ENCODE peak calls at places on chromosomes 3 and 15, in six cellular contexts. One of them, this sample, is unnamed.

GRCh38 chr15:44194397-44195150 is 497 bp downstream of the FRMD5 start:
- DNase-seq in endodermal cell: no peak
- DNase-seq in cardiac muscle cell: peak; percentile 34
- DNase-seq in mesendoderm: peak; percentile 43
- DNase-seq in transverse colon: peak; percentile 58
- DNase-seq in Peyer's patch: peak; percentile 65
- DNase-seq in this sample: no peak

GRCh38 chr3:32460031-32460749 is 42.5 kb downstream of the CMTM6 start:
- DNase-seq in Peyer's patch: no peak
- DNase-seq in transverse colon: peak; percentile 53
- DNase-seq in mesendoderm: peak; percentile 97
- DNase-seq in cardiac muscle cell: no peak
- DNase-seq in endodermal cell: peak; percentile 90
- DNase-seq in this sample: peak; percentile 93

GRCh38 chr15:58360421-58361090 is 71.2 kb upstream of the LIPC start:
- DNase-seq in cardiac muscle cell: no peak
- DNase-seq in mesendoderm: no peak
- DNase-seq in transverse colon: no peak
- DNase-seq in Peyer's patch: no peak
- DNase-seq in endodermal cell: no peak
- DNase-seq in this sample: no peak

GRCh38 chr3:151445283-151446001 is 15.4 kb downstream of the IGSF10 start:
- DNase-seq in mesendoderm: no peak
- DNase-seq in Peyer's patch: no peak
- DNase-seq in cardiac muscle cell: no peak
- DNase-seq in transverse colon: no peak
- DNase-seq in endodermal cell: no peak
- DNase-seq in this sample: no peak

GRCh38 chr3:67459131-67459530 is 195.3 kb downstream of the SUCLG2 start:
- DNase-seq in mesendoderm: no peak
- DNase-seq in Peyer's patch: no peak
- DNase-seq in endodermal cell: no peak
- DNase-seq in cardiac muscle cell: no peak
- DNase-seq in transverse colon: no peak
- DNase-seq in this sample: no peak

GRCh38 chr3:127367593-127367992 is 79.7 kb upstream of the PRR20G start:
- DNase-seq in mesendoderm: no peak
- DNase-seq in transverse colon: no peak
- DNase-seq in endodermal cell: no peak
- DNase-seq in Peyer's patch: no peak
- DNase-seq in cardiac muscle cell: no peak
- DNase-seq in this sample: no peak

GRCh38 chr3:61253756-61254155 is 2.5 kb upstream of the FHIT start:
- DNase-seq in mesendoderm: no peak
- DNase-seq in Peyer's patch: no peak
- DNase-seq in cardiac muscle cell: no peak
- DNase-seq in transverse colon: no peak
- DNase-seq in endodermal cell: no peak
- DNase-seq in this sample: no peak

GRCh38 chr3:186496016-186496415 is 48.2 kb downstream of the CRYGS start:
- DNase-seq in endodermal cell: peak; percentile 28
- DNase-seq in Peyer's patch: no peak
- DNase-seq in cardiac muscle cell: no peak
- DNase-seq in mesendoderm: no peak
- DNase-seq in transverse colon: no peak
- DNase-seq in this sample: no peak

GRCh38 chr3:14564741-14565140 is 24.6 kb upstream of the GRIP2 start:
- DNase-seq in endodermal cell: peak; percentile 67
- DNase-seq in mesendoderm: no peak
- DNase-seq in transverse colon: no peak
- DNase-seq in cardiac muscle cell: no peak
- DNase-seq in Peyer's patch: no peak
- DNase-seq in this sample: peak; percentile 73

GRCh38 chr3:140586311-140586710 is 91.6 kb upstream of the TRIM42 start:
- DNase-seq in transverse colon: no peak
- DNase-seq in endodermal cell: no peak
- DNase-seq in Peyer's patch: no peak
- DNase-seq in mesendoderm: no peak
- DNase-seq in cardiac muscle cell: no peak
- DNase-seq in this sample: no peak

GRCh38 chr15:64599716-64600115 is 139.3 kb downstream of the ZNF609 start:
- DNase-seq in transverse colon: no peak
- DNase-seq in endodermal cell: no peak
- DNase-seq in mesendoderm: no peak
- DNase-seq in cardiac muscle cell: no peak
- DNase-seq in Peyer's patch: no peak
- DNase-seq in this sample: no peak

GRCh38 chr3:127479449-127479848 is 111.1 kb downstream of the TPRA1 start:
- DNase-seq in cardiac muscle cell: no peak
- DNase-seq in mesendoderm: peak; percentile 5
- DNase-seq in endodermal cell: peak; percentile 68
- DNase-seq in Peyer's patch: peak; percentile 33
- DNase-seq in transverse colon: no peak
- DNase-seq in this sample: peak; percentile 80

GRCh38 chr3:167837430-167837829 is 101.9 kb downstream of the SERPINI1 start:
- DNase-seq in Peyer's patch: no peak
- DNase-seq in mesendoderm: no peak
- DNase-seq in endodermal cell: no peak
- DNase-seq in transverse colon: no peak
- DNase-seq in cardiac muscle cell: no peak
- DNase-seq in this sample: no peak

GRCh38 chr3:119181765-119182164 is 8.4 kb downstream of the UPK1B start:
- DNase-seq in mesendoderm: peak; percentile 12
- DNase-seq in cardiac muscle cell: no peak
- DNase-seq in Peyer's patch: no peak
- DNase-seq in endodermal cell: no peak
- DNase-seq in transverse colon: no peak
- DNase-seq in this sample: no peak

GRCh38 chr15:68389936-68390790 is 41.8 kb downstream of the ITGA11 start:
- DNase-seq in Peyer's patch: no peak
- DNase-seq in cardiac muscle cell: no peak
- DNase-seq in transverse colon: no peak
- DNase-seq in mesendoderm: peak; percentile 71
- DNase-seq in endodermal cell: peak; percentile 49
- DNase-seq in this sample: no peak

GRCh38 chr3:47113669-47114365 is 50.1 kb downstream of the SETD2 start:
- DNase-seq in cardiac muscle cell: no peak
- DNase-seq in transverse colon: no peak
- DNase-seq in Peyer's patch: no peak
- DNase-seq in mesendoderm: peak; percentile 84
- DNase-seq in endodermal cell: no peak
- DNase-seq in this sample: no peak

GRCh38 chr15:45921376-45921775 is 286.5 kb downstream of the SQOR start:
- DNase-seq in cardiac muscle cell: no peak
- DNase-seq in Peyer's patch: no peak
- DNase-seq in endodermal cell: peak; percentile 52
- DNase-seq in transverse colon: peak; percentile 9
- DNase-seq in mesendoderm: peak; percentile 43
- DNase-seq in this sample: no peak

GRCh38 chr15:54941417-54941816 is 255.3 kb downstream of the RSL24D1 start:
- DNase-seq in endodermal cell: no peak
- DNase-seq in mesendoderm: no peak
- DNase-seq in cardiac muscle cell: no peak
- DNase-seq in transverse colon: no peak
- DNase-seq in Peyer's patch: no peak
- DNase-seq in this sample: no peak

GRCh38 chr3:120113128-120114116 is 19.2 kb upstream of the GSK3B start:
- DNase-seq in transverse colon: no peak
- DNase-seq in endodermal cell: no peak
- DNase-seq in cardiac muscle cell: no peak
- DNase-seq in Peyer's patch: no peak
- DNase-seq in mesendoderm: no peak
- DNase-seq in this sample: no peak

GRCh38 chr15:29670945-29671307 is 151.3 kb downstream of the TJP1 start:
- DNase-seq in cardiac muscle cell: no peak
- DNase-seq in transverse colon: peak; percentile 82
- DNase-seq in mesendoderm: no peak
- DNase-seq in endodermal cell: no peak
- DNase-seq in Peyer's patch: peak; percentile 85
- DNase-seq in this sample: no peak

GRCh38 chr3:57127849-57128566 is 37.1 kb downstream of the IL17RD start:
- DNase-seq in transverse colon: no peak
- DNase-seq in endodermal cell: no peak
- DNase-seq in mesendoderm: peak; percentile 72
- DNase-seq in Peyer's patch: no peak
- DNase-seq in cardiac muscle cell: no peak
- DNase-seq in this sample: no peak

GRCh38 chr15:70488002-70488605 is 275.3 kb downstream of the UACA start:
- DNase-seq in mesendoderm: peak; percentile 71
- DNase-seq in endodermal cell: peak; percentile 94
- DNase-seq in transverse colon: peak; percentile 78
- DNase-seq in cardiac muscle cell: peak; percentile 64
- DNase-seq in Peyer's patch: peak; percentile 83
- DNase-seq in this sample: peak; percentile 93

GRCh38 chr3:192887047-192887446 is 30.6 kb downstream of the MB21D2 start:
- DNase-seq in cardiac muscle cell: no peak
- DNase-seq in endodermal cell: no peak
- DNase-seq in transverse colon: no peak
- DNase-seq in Peyer's patch: no peak
- DNase-seq in mesendoderm: peak; percentile 64
- DNase-seq in this sample: no peak

GRCh38 chr3:88824646-88825303 is 282.6 kb upstream of the EPHA3 start:
- DNase-seq in transverse colon: no peak
- DNase-seq in endodermal cell: no peak
- DNase-seq in mesendoderm: no peak
- DNase-seq in Peyer's patch: no peak
- DNase-seq in cardiac muscle cell: no peak
- DNase-seq in this sample: no peak

GRCh38 chr15:53197426-53197839 is 407.3 kb upstream of the ONECUT1 start:
- DNase-seq in endodermal cell: peak; percentile 92
- DNase-seq in mesendoderm: peak; percentile 84
- DNase-seq in Peyer's patch: peak; percentile 69
- DNase-seq in cardiac muscle cell: peak; percentile 81
- DNase-seq in transverse colon: peak; percentile 58
- DNase-seq in this sample: peak; percentile 82

GRCh38 chr15:90986790-90987507 is 7.4 kb downstream of the PRC1 start:
- DNase-seq in transverse colon: peak; percentile 24
- DNase-seq in endodermal cell: no peak
- DNase-seq in Peyer's patch: no peak
- DNase-seq in cardiac muscle cell: no peak
- DNase-seq in mesendoderm: no peak
- DNase-seq in this sample: no peak

GRCh38 chr15:90987561-90988141 is 6.7 kb downstream of the PRC1 start:
- DNase-seq in endodermal cell: no peak
- DNase-seq in cardiac muscle cell: no peak
- DNase-seq in Peyer's patch: no peak
- DNase-seq in transverse colon: no peak
- DNase-seq in mesendoderm: no peak
- DNase-seq in this sample: no peak

GRCh38 chr15:90979582-90979981 is 14.8 kb downstream of the PRC1 start:
- DNase-seq in mesendoderm: no peak
- DNase-seq in cardiac muscle cell: no peak
- DNase-seq in Peyer's patch: no peak
- DNase-seq in transverse colon: no peak
- DNase-seq in endodermal cell: no peak
- DNase-seq in this sample: no peak

GRCh38 chr15:90982135-90982534 is 12.2 kb downstream of the PRC1 start:
- DNase-seq in cardiac muscle cell: no peak
- DNase-seq in endodermal cell: no peak
- DNase-seq in transverse colon: no peak
- DNase-seq in Peyer's patch: no peak
- DNase-seq in mesendoderm: no peak
- DNase-seq in this sample: no peak

DNA sequence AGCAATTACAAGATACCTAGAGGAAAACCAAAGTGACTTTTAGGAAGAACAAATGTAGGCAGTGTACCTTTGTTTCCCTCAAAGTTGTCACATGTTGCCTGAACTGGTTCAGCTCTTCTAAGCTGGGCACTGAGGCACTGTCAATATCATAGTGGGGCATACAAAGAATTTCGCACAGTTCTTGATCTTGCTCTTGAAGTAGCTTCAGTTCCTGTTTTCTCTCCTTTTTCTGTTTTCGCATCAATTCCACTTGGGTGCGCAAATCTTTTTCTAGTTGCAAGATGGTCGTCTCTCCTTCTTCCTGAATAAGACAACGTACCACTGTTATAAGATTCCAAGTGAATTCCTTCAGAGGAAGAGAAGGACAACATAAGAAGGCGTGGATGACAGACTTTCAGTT is 12.7 kb downstream of the PRC1 start:
- DNase-seq in cardiac muscle cell: no peak
- DNase-seq in transverse colon: no peak
- DNase-seq in Peyer's patch: no peak
- DNase-seq in mesendoderm: no peak
- DNase-seq in endodermal cell: no peak
- DNase-seq in this sample: no peak
- H3K4me3 ChIP-seq in cardiac muscle cell: no peak overlapping the region
- H3K4me3 ChIP-seq in transverse colon: no peak overlapping the region
- H3K4me3 ChIP-seq in Peyer's patch: no peak overlapping the region
- H3K4me3 ChIP-seq in mesendoderm: no peak overlapping the region
- H3K4me3 ChIP-seq in endodermal cell: no peak overlapping the region
- H3K4me3 ChIP-seq in this sample: no peak overlapping the region

GRCh38 chr3:9499455-9500107 is 54.0 kb downstream of the LHFPL4 start:
- DNase-seq in transverse colon: no peak
- DNase-seq in cardiac muscle cell: peak; percentile 10
- DNase-seq in Peyer's patch: no peak
- DNase-seq in mesendoderm: peak; percentile 31
- DNase-seq in endodermal cell: peak; percentile 78
- DNase-seq in this sample: peak; percentile 84
- H3K36me3 ChIP-seq in transverse colon: no peaks in the 10 kb centered on the region
- H3K36me3 ChIP-seq in cardiac muscle cell: no peaks in the 10 kb centered on the region
- H3K36me3 ChIP-seq in Peyer's patch: no peaks in the 10 kb centered on the region
- H3K36me3 ChIP-seq in mesendoderm: no peaks in the 10 kb centered on the region
- H3K36me3 ChIP-seq in endodermal cell: no peaks in the 10 kb centered on the region
- H3K36me3 ChIP-seq in this sample: no peaks in the 10 kb centered on the region

GRCh38 chr15:79978260-79978659 is 7.3 kb upstream of the BCL2A1 start:
- DNase-seq in mesendoderm: no peak
- DNase-seq in Peyer's patch: no peak
- DNase-seq in transverse colon: no peak
- DNase-seq in cardiac muscle cell: no peak
- DNase-seq in endodermal cell: no peak
- DNase-seq in this sample: no peak
- H3K4me3 ChIP-seq in mesendoderm: no peak overlapping the region
- H3K4me3 ChIP-seq in Peyer's patch: no peak overlapping the region
- H3K4me3 ChIP-seq in transverse colon: no peak overlapping the region
- H3K4me3 ChIP-seq in cardiac muscle cell: no peak overlapping the region
- H3K4me3 ChIP-seq in endodermal cell: no peak overlapping the region
- H3K4me3 ChIP-seq in this sample: no peak overlapping the region

GRCh38 chr3:123153124-123153523 is 48.6 kb upstream of the SEC22A start:
- DNase-seq in transverse colon: no peak
- DNase-seq in mesendoderm: no peak
- DNase-seq in cardiac muscle cell: no peak
- DNase-seq in Peyer's patch: no peak
- DNase-seq in endodermal cell: no peak
- DNase-seq in this sample: peak; percentile 27

GRCh38 chr3:123153821-123154323 is 47.9 kb upstream of the SEC22A start:
- DNase-seq in transverse colon: no peak
- DNase-seq in mesendoderm: no peak
- DNase-seq in Peyer's patch: no peak
- DNase-seq in endodermal cell: peak; percentile 35
- DNase-seq in cardiac muscle cell: no peak
- DNase-seq in this sample: peak; percentile 10

GRCh38 chr3:123154346-123154985 is 47.3 kb upstream of the SEC22A start:
- DNase-seq in transverse colon: no peak
- DNase-seq in cardiac muscle cell: no peak
- DNase-seq in Peyer's patch: no peak
- DNase-seq in mesendoderm: no peak
- DNase-seq in endodermal cell: peak; percentile 16
- DNase-seq in this sample: no peak

GRCh38 chr3:123151251-123151705 is 50.5 kb upstream of the SEC22A start:
- DNase-seq in endodermal cell: peak; percentile 35
- DNase-seq in transverse colon: no peak
- DNase-seq in mesendoderm: no peak
- DNase-seq in cardiac muscle cell: no peak
- DNase-seq in Peyer's patch: no peak
- DNase-seq in this sample: peak; percentile 11

GRCh38 chr3:123152656-123153055 is 49.1 kb upstream of the SEC22A start:
- DNase-seq in cardiac muscle cell: no peak
- DNase-seq in endodermal cell: no peak
- DNase-seq in Peyer's patch: no peak
- DNase-seq in mesendoderm: no peak
- DNase-seq in transverse colon: no peak
- DNase-seq in this sample: peak; percentile 18
- H3K36me3 ChIP-seq in cardiac muscle cell: no peaks in the 10 kb centered on the region
- H3K36me3 ChIP-seq in endodermal cell: peaks cover 90% of the 10 kb centered on the region
- H3K36me3 ChIP-seq in Peyer's patch: peaks cover 45% of the 10 kb centered on the region
- H3K36me3 ChIP-seq in mesendoderm: peaks cover 20% of the 10 kb centered on the region
- H3K36me3 ChIP-seq in transverse colon: peaks cover 14% of the 10 kb centered on the region
- H3K36me3 ChIP-seq in this sample: peaks cover 20% of the 10 kb centered on the region

This sample was measured in H7.